ENCODE peak calls at places on chromosomes 6 and 20, in nine cellular contexts. M is BE2C; J is psoas muscle; A is neural progenitor cell; D is breast epithelium; O is aorta; I is CD8-positive, alpha-beta T cell; S is uterus; F is GM12878. E is an unnamed sample.

GRCh38 chr6:106448000-106448426 is 87.5 kb downstream of the CRYBG1 start:
- DNase-seq in M (no peak), J (no peak), A (no peak), D (no peak), O (no peak), I (no peak), S (no peak), F (peak; percentile 11), E (no peak)

GRCh38 chr20:47727170-47727880 is 58.0 kb downstream of the SULF2 start:
- DNase-seq in M (no peak), J (peak; percentile 64), A (no peak), D (no peak), O (no peak), I (peak; percentile 89), S (no peak), F (peak; percentile 81), E (no peak)

GRCh38 chr20:51516855-51517254 is 25.7 kb downstream of the NFATC2 start:
- DNase-seq in M (no peak), J (no peak), A (no peak), D (no peak), O (no peak), I (no peak), S (no peak), F (no peak), E (no peak)

GRCh38 chr6:22079788-22080187 is 217.0 kb downstream of the PRL start:
- DNase-seq in M (no peak), J (no peak), A (no peak), D (no peak), O (no peak), I (no peak), S (no peak), F (no peak), E (no peak)

GRCh38 chr6:152380993-152381898 is 255.9 kb downstream of the SYNE1 start:
- DNase-seq in M (peak; percentile 36), J (peak; percentile 85), A (peak; percentile 54), D (peak; percentile 55), O (peak; percentile 92), I (no peak), S (peak; percentile 87), F (no peak), E (peak; percentile 83)

GRCh38 chr20:19304389-19304788 is 91.9 kb downstream of the SLC24A3 start:
- DNase-seq in M (no peak), J (no peak), A (no peak), D (no peak), O (no peak), I (no peak), S (no peak), F (no peak), E (no peak)

GRCh38 chr6:116220172-116220571 is 33.7 kb downstream of the TSPYL4 start:
- DNase-seq in M (peak; percentile 73), J (no peak), A (no peak), D (no peak), O (no peak), I (no peak), S (no peak), F (no peak), E (no peak)

GRCh38 chr6:168039849-168040248 is 39.2 kb downstream of the FRMD1 start:
- DNase-seq in M (no peak), J (no peak), A (no peak), D (no peak), O (no peak), I (no peak), S (no peak), F (no peak), E (no peak)

GRCh38 chr6:53728570-53729194 is 63.1 kb upstream of the KLHL31 start:
- DNase-seq in M (peak; percentile 51), J (no peak), A (peak; percentile 66), D (no peak), O (no peak), I (peak; percentile 50), S (peak; percentile 35), F (no peak), E (peak; percentile 5)

GRCh38 chr20:49397525-49397924 is 84.9 kb downstream of the KCNB1 start:
- DNase-seq in M (no peak), J (peak; percentile 83), A (no peak), D (no peak), O (no peak), I (no peak), S (no peak), F (no peak), E (peak; percentile 99)

GRCh38 chr6:104253236-104253635 is 606.5 kb downstream of the HACE1 start:
- DNase-seq in M (no peak), J (no peak), A (no peak), D (no peak), O (no peak), I (no peak), S (no peak), F (no peak), E (no peak)

GRCh38 chr6:169398342-169399105 is 144.9 kb upstream of the THBS2 start:
- DNase-seq in M (no peak), J (no peak), A (no peak), D (no peak), O (no peak), I (no peak), S (no peak), F (no peak), E (peak; percentile 19)

GRCh38 chr20:20637998-20638397 is 74.4 kb downstream of the RALGAPA2 start:
- DNase-seq in M (no peak), J (no peak), A (no peak), D (no peak), O (no peak), I (no peak), S (no peak), F (no peak), E (no peak)

GRCh38 chr20:31860431-31861345 is 9.6 kb downstream of the DUSP15 start:
- DNase-seq in M (no peak), J (peak; percentile 20), A (peak; percentile 87), D (peak; percentile 54), O (peak; percentile 76), I (no peak), S (peak; percentile 13), F (no peak), E (peak; percentile 57)

GRCh38 chr20:5887386-5887785 is 62.9 kb downstream of the TRMT6 start:
- DNase-seq in M (peak; percentile 45), J (peak; percentile 57), A (no peak), D (no peak), O (no peak), I (no peak), S (no peak), F (no peak), E (peak; percentile 7)

GRCh38 chr6:5710516-5710915 is 296.2 kb downstream of the NRN1 start:
- DNase-seq in M (no peak), J (no peak), A (no peak), D (no peak), O (no peak), I (no peak), S (no peak), F (no peak), E (no peak)

GRCh38 chr20:58713801-58714339 is 21.3 kb downstream of the NPEPL1 start:
- DNase-seq in M (peak; percentile 13), J (no peak), A (no peak), D (peak; percentile 50), O (peak; percentile 73), I (no peak), S (no peak), F (no peak), E (no peak)

GRCh38 chr6:143594647-143595046 is 83.1 kb upstream of the PHACTR2 start:
- DNase-seq in M (no peak), J (no peak), A (no peak), D (no peak), O (no peak), I (peak; percentile 24), S (no peak), F (no peak), E (no peak)

GRCh38 chr6:74356385-74356784 is 660.4 kb downstream of the CD109 start:
- DNase-seq in M (no peak), J (no peak), A (no peak), D (no peak), O (no peak), I (no peak), S (no peak), F (no peak), E (no peak)

GRCh38 chr6:74362391-74362790 is 666.4 kb downstream of the CD109 start:
- DNase-seq in M (no peak), J (no peak), A (no peak), D (no peak), O (no peak), I (no peak), S (no peak), F (no peak), E (no peak)

GRCh38 chr6:74357329-74357728 is 661.3 kb downstream of the CD109 start:
- DNase-seq in M (no peak), J (no peak), A (no peak), D (no peak), O (no peak), I (no peak), S (no peak), F (no peak), E (no peak)
- H3K27me3 ChIP-seq in M (no peaks in the 10 kb centered on the region), J (no peaks in the 10 kb centered on the region), A (no peaks in the 10 kb centered on the region), D (no peaks in the 10 kb centered on the region), O (no peaks in the 10 kb centered on the region), I (no peaks in the 10 kb centered on the region), S (no peaks in the 10 kb centered on the region), F (no peaks in the 10 kb centered on the region), E (no peaks in the 10 kb centered on the region)

DNA sequence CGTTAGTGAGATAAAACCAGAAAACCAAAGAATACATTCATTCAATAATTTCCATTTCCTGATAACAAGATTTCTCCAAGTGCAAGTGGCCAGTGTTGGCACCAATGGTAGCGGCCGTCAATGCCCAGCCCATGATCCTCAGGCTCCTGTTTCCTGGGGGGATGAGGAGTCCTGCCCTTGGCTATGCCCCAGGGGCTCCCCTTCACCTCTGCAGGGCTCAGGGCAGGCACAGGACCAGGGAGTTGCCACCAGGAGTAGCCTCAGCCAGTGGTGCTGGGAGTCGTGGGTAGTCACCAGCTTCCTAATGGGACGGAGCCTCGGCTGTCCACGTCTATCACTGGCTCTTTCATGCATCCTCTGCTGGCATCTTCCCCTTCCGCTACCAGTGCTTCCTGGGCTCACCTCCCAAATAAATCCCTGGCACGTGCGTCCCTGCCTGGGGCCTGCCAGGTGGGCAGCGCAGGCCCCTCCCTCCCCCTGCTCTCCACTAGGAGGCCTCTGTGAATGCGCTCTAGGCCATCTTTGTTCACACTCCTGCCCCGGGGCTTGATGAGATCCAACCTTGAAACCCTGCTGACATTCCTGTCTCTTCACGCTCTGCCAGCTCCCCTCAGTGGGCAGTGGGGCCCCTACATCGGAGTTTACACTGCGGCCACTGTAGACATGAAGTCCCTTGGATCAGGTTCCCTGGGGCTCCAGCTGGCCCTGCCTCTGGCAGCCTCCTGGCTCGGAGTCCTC is 215.7 kb downstream of the SYNDIG1 start:
- DNase-seq in M (peak; percentile 4), J (no peak), A (peak; percentile 52), D (peak; percentile 43), O (peak; percentile 68), I (no peak), S (no peak), F (no peak), E (no peak)
- H3K4me3 ChIP-seq in M (no peak overlapping the region), J (no peak overlapping the region), A (no peak overlapping the region), D (no peak overlapping the region), O (no peak overlapping the region), I (no peak overlapping the region), S (no peak overlapping the region), F (no peak overlapping the region), E (no peak overlapping the region)

GRCh38 chr6:148479498-148479897 is 136.9 kb downstream of the SASH1 start:
- DNase-seq in M (no peak), J (no peak), A (no peak), D (no peak), O (no peak), I (no peak), S (no peak), F (no peak), E (no peak)
- H3K36me3 ChIP-seq in M (no peaks in the 10 kb centered on the region), J (peaks cover 2% of the 10 kb centered on the region), A (no peaks in the 10 kb centered on the region), D (peaks cover 5% of the 10 kb centered on the region), O (peaks cover 3% of the 10 kb centered on the region), I (no peaks in the 10 kb centered on the region), S (no peaks in the 10 kb centered on the region), F (no peaks in the 10 kb centered on the region), E (peaks cover 33% of the 10 kb centered on the region)

GRCh38 chr20:38515631-38516030 is 43.0 kb downstream of the RALGAPB start:
- DNase-seq in M (no peak), J (no peak), A (no peak), D (no peak), O (no peak), I (no peak), S (no peak), F (no peak), E (no peak)
- H3K27me3 ChIP-seq in M (no peaks in the 10 kb centered on the region), J (no peaks in the 10 kb centered on the region), A (no peaks in the 10 kb centered on the region), D (no peaks in the 10 kb centered on the region), O (no peaks in the 10 kb centered on the region), I (no peaks in the 10 kb centered on the region), S (no peaks in the 10 kb centered on the region), F (no peaks in the 10 kb centered on the region), E (no peaks in the 10 kb centered on the region)

E was measured in MG63.